ENCODE peak calls at places on chromosomes 2 and 18, in four cellular contexts. One of them, this sample, is unnamed.

GRCh38 chr2:84906108-84906899 is 848 bp downstream of the TMSB10 start:
- DNase-seq in mesendoderm: no peak
- DNase-seq in IMR-90: no peak
- DNase-seq in H1: no peak
- DNase-seq in this sample: no peak

GRCh38 chr2:75556679-75557366 is 3.9 kb downstream of the EVA1A start:
- DNase-seq in H1: no peak
- DNase-seq in mesendoderm: no peak
- DNase-seq in IMR-90: peak
- DNase-seq in this sample: no peak

GRCh38 chr2:132677661-132678060 is 7.7 kb upstream of the LYPD1 start:
- DNase-seq in H1: no peak
- DNase-seq in mesendoderm: no peak
- DNase-seq in IMR-90: peak
- DNase-seq in this sample: no peak

GRCh38 chr2:44479127-44479887 is 117.6 kb downstream of the CAMKMT start:
- DNase-seq in mesendoderm: peak
- DNase-seq in IMR-90: peak
- DNase-seq in H1: no peak
- DNase-seq in this sample: peak

GRCh38 chr18:79208882-79209281 is 139.7 kb downstream of the ATP9B start:
- DNase-seq in H1: no peak
- DNase-seq in mesendoderm: no peak
- DNase-seq in IMR-90: no peak
- DNase-seq in this sample: no peak

GRCh38 chr2:237459741-237460174 is 27.3 kb upstream of the MLPH start:
- DNase-seq in H1: no peak
- DNase-seq in mesendoderm: peak
- DNase-seq in IMR-90: peak
- DNase-seq in this sample: no peak

GRCh38 chr2:16628316-16628715 is 37.3 kb downstream of the CYRIA start:
- DNase-seq in mesendoderm: no peak
- DNase-seq in IMR-90: peak
- DNase-seq in H1: no peak
- DNase-seq in this sample: no peak

GRCh38 chr2:177275041-177275440 is 10.5 kb upstream of the NFE2L2 start:
- DNase-seq in H1: no peak
- DNase-seq in IMR-90: peak
- DNase-seq in mesendoderm: no peak
- DNase-seq in this sample: no peak

GRCh38 chr18:22032392-22032961 is 136.9 kb upstream of the GATA6 start:
- DNase-seq in mesendoderm: peak
- DNase-seq in H1: no peak
- DNase-seq in IMR-90: peak
- DNase-seq in this sample: no peak

GRCh38 chr2:233331536-233331935 is 22.8 kb upstream of the DGKD start:
- DNase-seq in H1: no peak
- DNase-seq in IMR-90: no peak
- DNase-seq in mesendoderm: no peak
- DNase-seq in this sample: no peak

GRCh38 chr2:235979753-235980459 is 188.3 kb downstream of the GBX2 start:
- DNase-seq in H1: no peak
- DNase-seq in IMR-90: no peak
- DNase-seq in mesendoderm: no peak
- DNase-seq in this sample: no peak

GRCh38 chr2:217756375-217757107 is 246.3 kb downstream of the TNS1 start:
- DNase-seq in mesendoderm: peak
- DNase-seq in H1: peak
- DNase-seq in IMR-90: peak
- DNase-seq in this sample: peak

GRCh38 chr2:42903821-42904575 is 111.6 kb upstream of the HAAO start:
- DNase-seq in mesendoderm: peak
- DNase-seq in H1: no peak
- DNase-seq in IMR-90: no peak
- DNase-seq in this sample: no peak

GRCh38 chr2:33810046-33810835 is 211.1 kb upstream of the FAM98A start:
- DNase-seq in IMR-90: no peak
- DNase-seq in mesendoderm: peak
- DNase-seq in H1: no peak
- DNase-seq in this sample: no peak

GRCh38 chr2:34105015-34105767 is 506.1 kb upstream of the FAM98A start:
- DNase-seq in H1: no peak
- DNase-seq in mesendoderm: peak
- DNase-seq in IMR-90: peak
- DNase-seq in this sample: no peak

GRCh38 chr2:122098301-122098700 is 342.9 kb downstream of the TSN start:
- DNase-seq in IMR-90: no peak
- DNase-seq in mesendoderm: no peak
- DNase-seq in H1: no peak
- DNase-seq in this sample: no peak

GRCh38 chr2:6506311-6507258 is 359.1 kb downstream of the CMPK2 start:
- DNase-seq in mesendoderm: no peak
- DNase-seq in H1: no peak
- DNase-seq in IMR-90: peak
- DNase-seq in this sample: no peak

GRCh38 chr2:25103287-25103871 is 61.5 kb downstream of the EFR3B start:
- DNase-seq in IMR-90: peak
- DNase-seq in H1: no peak
- DNase-seq in mesendoderm: no peak
- DNase-seq in this sample: no peak

GRCh38 chr2:240226672-240227537 is 86.4 kb upstream of the OTOS start:
- DNase-seq in H1: no peak
- DNase-seq in IMR-90: no peak
- DNase-seq in mesendoderm: no peak
- DNase-seq in this sample: peak

GRCh38 chr2:200483729-200484198 is 26.1 kb downstream of the KCTD18 start:
- DNase-seq in IMR-90: peak
- DNase-seq in mesendoderm: peak
- DNase-seq in H1: peak
- DNase-seq in this sample: peak

GRCh38 chr2:26068602-26069298 is 34.9 kb downstream of the RAB10 start:
- DNase-seq in mesendoderm: peak
- DNase-seq in H1: no peak
- DNase-seq in IMR-90: peak
- DNase-seq in this sample: no peak

GRCh38 chr2:238974061-238974460 is 126.2 kb downstream of the TWIST2 start:
- DNase-seq in H1: no peak
- DNase-seq in IMR-90: peak
- DNase-seq in mesendoderm: no peak
- DNase-seq in this sample: no peak

GRCh38 chr18:45974088-45974536 is 7.0 kb upstream of the EPG5 start:
- DNase-seq in mesendoderm: peak
- DNase-seq in IMR-90: peak
- DNase-seq in H1: no peak
- DNase-seq in this sample: peak

DNA sequence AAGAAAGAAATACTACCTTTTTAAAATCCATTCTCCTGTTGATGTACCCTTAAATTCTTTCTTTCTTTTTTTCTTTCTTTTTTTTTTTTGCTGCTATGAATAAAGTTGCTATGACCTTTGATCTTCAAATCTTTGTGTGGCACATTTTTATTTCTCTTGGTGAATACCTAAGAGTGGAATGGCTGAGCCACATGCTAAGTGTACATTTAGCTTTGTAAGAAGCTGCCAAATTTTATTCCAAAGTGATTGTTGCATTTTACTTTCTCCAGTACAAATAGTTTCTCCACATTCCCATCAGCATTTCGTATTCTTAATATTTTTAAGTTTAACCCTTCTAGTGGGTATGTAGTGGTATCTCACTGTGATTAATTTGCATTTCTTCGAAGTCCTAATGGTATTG is 88.8 kb upstream of the RAB27B start:
- DNase-seq in H1: no peak
- DNase-seq in IMR-90: peak
- DNase-seq in mesendoderm: no peak
- DNase-seq in this sample: no peak
- H3K56ac ChIP-seq in H1: no peak
- H3K56ac ChIP-seq in IMR-90: no peak
- H3K56ac ChIP-seq in mesendoderm: no peak
- H3K56ac ChIP-seq in this sample: no peak

GRCh38 chr2:230956827-230957755 is 32.0 kb upstream of the GPR55 start:
- DNase-seq in mesendoderm: peak
- DNase-seq in H1: peak
- DNase-seq in IMR-90: peak
- DNase-seq in this sample: peak

GRCh38 chr2:230954738-230955137 is 29.7 kb upstream of the GPR55 start:
- DNase-seq in mesendoderm: no peak
- DNase-seq in IMR-90: no peak
- DNase-seq in H1: no peak
- DNase-seq in this sample: no peak

GRCh38 chr2:230953843-230954242 is 28.8 kb upstream of the GPR55 start:
- DNase-seq in mesendoderm: no peak
- DNase-seq in IMR-90: no peak
- DNase-seq in H1: no peak
- DNase-seq in this sample: no peak

GRCh38 chr2:230957756-230958391 is 32.8 kb upstream of the GPR55 start:
- DNase-seq in H1: no peak
- DNase-seq in mesendoderm: no peak
- DNase-seq in IMR-90: no peak
- DNase-seq in this sample: no peak

DNA sequence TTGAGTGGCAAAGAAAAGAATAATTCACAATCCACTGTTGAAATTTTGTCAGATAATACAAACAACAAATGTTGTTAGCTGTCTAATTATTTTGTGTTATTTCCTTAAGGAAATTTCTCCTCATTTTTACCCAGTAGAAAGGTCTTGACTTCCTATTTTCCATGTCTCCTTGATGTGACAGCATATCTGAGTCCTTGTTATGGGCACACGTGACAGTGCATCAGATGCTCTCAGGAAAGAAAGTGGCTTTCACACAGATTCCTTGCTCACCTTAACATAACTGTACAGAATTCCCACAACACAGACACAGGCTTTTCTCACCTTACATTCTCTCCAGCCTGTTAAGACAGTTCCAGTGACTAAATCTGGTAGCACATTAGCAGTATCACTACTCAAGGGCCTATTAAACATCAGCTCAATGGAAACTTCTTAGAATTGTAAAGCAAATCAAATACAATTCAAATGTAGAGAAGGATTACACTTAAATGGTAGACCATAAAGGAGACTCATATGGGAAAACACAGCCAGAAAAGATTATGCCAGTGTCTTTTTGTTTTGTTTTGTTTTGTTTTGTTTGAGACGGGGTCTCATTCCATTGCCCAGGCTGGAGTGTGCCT is 30.2 kb upstream of the GPR55 start:
- DNase-seq in H1: no peak
- DNase-seq in mesendoderm: no peak
- DNase-seq in IMR-90: no peak
- DNase-seq in this sample: no peak
- H3K56ac ChIP-seq in H1: no peak
- H3K56ac ChIP-seq in mesendoderm: no peak
- H3K56ac ChIP-seq in IMR-90: no peak
- H3K56ac ChIP-seq in this sample: no peak

GRCh38 chr2:134445116-134445515 is 191.2 kb downstream of the MGAT5 start:
- DNase-seq in H1: no peak
- DNase-seq in IMR-90: no peak
- DNase-seq in mesendoderm: no peak
- DNase-seq in this sample: no peak

GRCh38 chr2:134438371-134438770 is 184.5 kb downstream of the MGAT5 start:
- DNase-seq in IMR-90: no peak
- DNase-seq in mesendoderm: no peak
- DNase-seq in H1: no peak
- DNase-seq in this sample: no peak

GRCh38 chr2:134443814-134444480 is 190.1 kb downstream of the MGAT5 start:
- DNase-seq in mesendoderm: no peak
- DNase-seq in IMR-90: no peak
- DNase-seq in H1: no peak
- DNase-seq in this sample: no peak

GRCh38 chr2:134440336-134440909 is 186.6 kb downstream of the MGAT5 start:
- DNase-seq in H1: no peak
- DNase-seq in IMR-90: no peak
- DNase-seq in mesendoderm: no peak
- DNase-seq in this sample: no peak

DNA sequence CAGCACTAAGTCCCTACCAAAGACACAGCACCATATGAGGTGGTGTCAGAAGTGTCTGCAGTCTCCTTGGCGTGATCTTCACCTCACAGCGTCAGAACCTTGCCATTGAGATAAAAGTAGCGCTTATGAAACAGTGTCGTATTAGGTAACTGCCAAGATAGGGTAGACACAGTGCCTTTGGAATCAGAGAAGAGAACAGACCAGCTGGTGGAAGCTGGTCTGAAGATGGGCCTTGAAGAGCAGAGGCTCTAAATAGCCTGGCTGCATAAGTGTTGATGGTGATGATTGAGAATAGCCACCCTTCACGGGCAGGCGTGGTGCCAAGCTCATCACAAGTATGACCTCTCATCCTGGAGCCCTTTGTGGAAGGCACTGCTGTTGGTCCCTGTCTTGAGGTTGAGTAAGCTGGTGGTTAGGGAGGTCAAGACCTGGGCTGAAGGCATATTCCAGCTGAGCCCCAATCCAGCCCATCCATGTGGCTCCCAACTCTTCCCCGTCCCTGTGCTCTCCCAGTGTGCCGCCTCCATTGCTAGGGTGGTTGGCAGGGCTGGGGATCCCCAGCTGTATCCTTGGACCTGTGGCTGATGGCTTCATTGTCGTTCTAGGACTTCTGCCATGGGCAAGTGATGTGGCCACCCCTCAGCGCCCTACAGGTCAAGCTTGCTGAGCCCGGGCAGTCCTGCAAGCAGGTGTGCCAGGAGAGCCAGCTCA is 187.4 kb downstream of the MGAT5 start:
- DNase-seq in IMR-90: no peak
- DNase-seq in H1: no peak
- DNase-seq in mesendoderm: no peak
- DNase-seq in this sample: no peak
- H3K56ac ChIP-seq in IMR-90: no peak
- H3K56ac ChIP-seq in H1: no peak
- H3K56ac ChIP-seq in mesendoderm: no peak
- H3K56ac ChIP-seq in this sample: no peak

GRCh38 chr2:104784264-104784663 is 69.7 kb upstream of the POU3F3 start:
- DNase-seq in mesendoderm: no peak
- DNase-seq in H1: no peak
- DNase-seq in IMR-90: no peak
- DNase-seq in this sample: no peak
- H3K56ac ChIP-seq in mesendoderm: no peak
- H3K56ac ChIP-seq in H1: no peak
- H3K56ac ChIP-seq in IMR-90: no peak
- H3K56ac ChIP-seq in this sample: no peak

GRCh38 chr18:58978916-58979315 is 114.2 kb downstream of the ZNF532 start:
- DNase-seq in H1: peak
- DNase-seq in mesendoderm: no peak
- DNase-seq in IMR-90: no peak
- DNase-seq in this sample: no peak
- H3K56ac ChIP-seq in H1: no peak
- H3K56ac ChIP-seq in mesendoderm: no peak
- H3K56ac ChIP-seq in IMR-90: no peak
- H3K56ac ChIP-seq in this sample: no peak

GRCh38 chr18:36867056-36867455 is 38.1 kb downstream of the KIAA1328 start:
- DNase-seq in H1: no peak
- DNase-seq in mesendoderm: no peak
- DNase-seq in IMR-90: no peak
- DNase-seq in this sample: no peak
- H3K56ac ChIP-seq in H1: no peak
- H3K56ac ChIP-seq in mesendoderm: no peak
- H3K56ac ChIP-seq in IMR-90: no peak
- H3K56ac ChIP-seq in this sample: no peak